ENCODE peak calls at places on chromosomes 1 and 21, in six cellular contexts. I is cardiac muscle cell, S is fibroblast of lung, X is bronchial epithelial cell, B is ovary, G is kidney epithelial cell. L is an unnamed sample. For H3K27me3, the result is how much of the 10 kb centered on the place peaks cover.

GRCh38 chr1:199612976-199613774 is 414.3 kb upstream of the NR5A2 start:
- DNase-seq in I (peak), S (no peak), X (peak), B (no peak), G (peak), L (no peak)

GRCh38 chr1:116066868-116067563 is 44.2 kb upstream of the MAB21L3 start:
- DNase-seq in I (peak), S (peak), X (peak), B (no peak), G (no peak), L (peak)

GRCh38 chr1:31054349-31054748 is 11.2 kb downstream of the PUM1 start:
- DNase-seq in I (peak), S (no peak), X (no peak), B (no peak), G (no peak), L (no peak)

GRCh38 chr21:35414511-35415139 is 365.5 kb upstream of the RUNX1 start:
- DNase-seq in I (no peak), S (no peak), X (no peak), B (no peak), G (no peak), L (no peak)

GRCh38 chr1:50976111-50976889 is 6.3 kb downstream of the CDKN2C start:
- DNase-seq in I (no peak), S (peak), X (no peak), B (no peak), G (no peak), L (no peak)

GRCh38 chr1:232045571-232045970 is 419.0 kb downstream of the DISC1 start:
- DNase-seq in I (no peak), S (no peak), X (peak), B (no peak), G (no peak), L (no peak)

GRCh38 chr1:99680258-99680657 is 34.3 kb downstream of the PALMD start:
- DNase-seq in I (peak), S (peak), X (peak), B (no peak), G (no peak), L (no peak)

GRCh38 chr1:215071078-215071477 is 11.5 kb upstream of the KCNK2 start:
- DNase-seq in I (no peak), S (no peak), X (no peak), B (no peak), G (no peak), L (no peak)

GRCh38 chr1:21919520-21919919 is 17.6 kb downstream of the HSPG2 start:
- DNase-seq in I (peak), S (peak), X (peak), B (no peak), G (no peak), L (peak)

GRCh38 chr1:227058321-227058751 is 118.2 kb downstream of the COQ8A start:
- DNase-seq in I (peak), S (peak), X (peak), B (no peak), G (peak), L (no peak)

GRCh38 chr1:116987256-116987555 is 14.4 kb upstream of the CD101 start:
- DNase-seq in I (no peak), S (no peak), X (no peak), B (no peak), G (no peak), L (no peak)

GRCh38 chr1:16119504-16119903 is 36.4 kb downstream of the EPHA2 start:
- DNase-seq in I (no peak), S (no peak), X (no peak), B (no peak), G (no peak), L (no peak)

GRCh38 chr1:110155878-110156522 is 5.7 kb downstream of the SLC6A17 start:
- DNase-seq in I (peak), S (peak), X (peak), B (peak), G (no peak), L (no peak)

GRCh38 chr1:42424201-42424600 is 31.6 kb downstream of the ZMYND12 start:
- DNase-seq in I (peak), S (peak), X (no peak), B (no peak), G (no peak), L (no peak)

GRCh38 chr21:41673071-41673470 is 93.8 kb downstream of the RIPK4 start:
- DNase-seq in I (no peak), S (no peak), X (no peak), B (no peak), G (no peak), L (no peak)

GRCh38 chr1:216722841-216723240 is 388 bp downstream of the ESRRG start:
- DNase-seq in I (no peak), S (no peak), X (no peak), B (no peak), G (no peak), L (no peak)

GRCh38 chr1:56095924-56096655 is 483.3 kb downstream of the PLPP3 start:
- DNase-seq in I (peak), S (peak), X (no peak), B (no peak), G (no peak), L (peak)

GRCh38 chr1:174976436-174977107 is 23.2 kb upstream of the CACYBP start:
- DNase-seq in I (peak), S (peak), X (peak), B (no peak), G (no peak), L (no peak)

GRCh38 chr1:76038306-76039004 is 36.1 kb upstream of the ST6GALNAC3 start:
- DNase-seq in I (peak), S (no peak), X (no peak), B (no peak), G (no peak), L (no peak)

GRCh38 chr1:220565670-220566069 is 37.7 kb downstream of the MARK1 start:
- DNase-seq in I (no peak), S (no peak), X (no peak), B (no peak), G (no peak), L (no peak)

GRCh38 chr1:31977361-31978131 is 36.1 kb upstream of the KHDRBS1 start:
- DNase-seq in I (peak), S (peak), X (peak), B (no peak), G (no peak), L (peak)

GRCh38 chr1:72891976-72892375 is 609.6 kb upstream of the NEGR1 start:
- DNase-seq in I (no peak), S (peak), X (peak), B (no peak), G (no peak), L (no peak)

GRCh38 chr1:238549135-238549534 is 658.4 kb upstream of the ZP4 start:
- DNase-seq in I (no peak), S (no peak), X (no peak), B (no peak), G (no peak), L (no peak)

GRCh38 chr1:202890392-202890791 is 1.4 kb upstream of the RABIF start:
- DNase-seq in I (no peak), S (no peak), X (no peak), B (no peak), G (no peak), L (peak)

GRCh38 chr1:44723064-44723463 is 7.9 kb downstream of the RNU5D-1 start:
- DNase-seq in I (no peak), S (no peak), X (no peak), B (no peak), G (no peak), L (no peak)

GRCh38 chr1:240965581-240966091 is 353.7 kb upstream of the GREM2 start:
- DNase-seq in I (no peak), S (no peak), X (no peak), B (no peak), G (no peak), L (peak)

GRCh38 chr1:246219508-246220030 is 287.5 kb downstream of the SMYD3 start:
- DNase-seq in I (peak), S (peak), X (peak), B (no peak), G (peak), L (no peak)

GRCh38 chr21:32083175-32083574 is 195.7 kb downstream of the MIS18A start:
- DNase-seq in I (peak), S (peak), X (peak), B (no peak), G (no peak), L (no peak)

GRCh38 chr1:66624412-66625060 is 90.6 kb downstream of the SGIP1 start:
- DNase-seq in I (peak), S (peak), X (peak), B (no peak), G (no peak), L (peak)

GRCh38 chr1:28056129-28056925 is 32.1 kb downstream of the EYA3 start:
- DNase-seq in I (no peak), S (no peak), X (peak), B (no peak), G (peak), L (no peak)

GRCh38 chr1:161954050-161954449 is 69.6 kb downstream of the OLFML2B start:
- DNase-seq in I (no peak), S (no peak), X (no peak), B (no peak), G (no peak), L (no peak)
- TF ChIP-seq CTCF in I (no peak), S (no peak), X (no peak), B (no peak), G (no peak), L (no peak)

GRCh38 chr1:20373286-20373685 is 82.6 kb downstream of the VWA5B1 start:
- DNase-seq in I (no peak), S (no peak), X (no peak), B (no peak), G (no peak), L (no peak)
- H3K27me3 ChIP-seq in I (half or more), S (under half), X (under half), B (under half), G (under half), L (under half)

DNA sequence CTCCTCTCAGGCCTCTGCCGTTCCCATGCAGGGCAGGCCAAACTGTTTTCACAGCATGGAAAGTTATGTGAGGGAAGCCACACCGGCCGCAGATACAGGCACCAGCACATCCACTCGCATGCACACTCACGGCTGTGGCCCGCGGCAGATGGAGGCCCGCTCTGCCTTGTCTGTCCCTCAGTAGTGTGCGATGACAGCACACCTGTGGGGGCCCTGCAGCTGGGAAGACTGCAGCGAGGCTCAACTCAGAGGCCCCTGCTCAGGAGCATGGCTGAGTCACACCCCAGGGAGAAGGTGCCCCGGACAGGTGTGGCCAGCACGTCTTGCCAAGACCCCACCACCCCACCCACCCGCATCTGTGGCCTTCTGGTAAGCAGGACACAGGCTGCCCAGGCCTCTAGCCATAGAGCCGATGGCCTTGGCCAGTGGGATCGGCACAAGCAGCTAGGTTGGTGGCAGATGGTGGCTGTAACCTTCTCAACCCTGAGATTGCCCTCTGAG is 1.3 kb upstream of the UBE2J2 start:
- DNase-seq in I (no peak), S (no peak), X (no peak), B (no peak), G (no peak), L (no peak)
- TF ChIP-seq CTCF in I (no peak), S (no peak), X (no peak), B (no peak), G (no peak), L (no peak)

DNA sequence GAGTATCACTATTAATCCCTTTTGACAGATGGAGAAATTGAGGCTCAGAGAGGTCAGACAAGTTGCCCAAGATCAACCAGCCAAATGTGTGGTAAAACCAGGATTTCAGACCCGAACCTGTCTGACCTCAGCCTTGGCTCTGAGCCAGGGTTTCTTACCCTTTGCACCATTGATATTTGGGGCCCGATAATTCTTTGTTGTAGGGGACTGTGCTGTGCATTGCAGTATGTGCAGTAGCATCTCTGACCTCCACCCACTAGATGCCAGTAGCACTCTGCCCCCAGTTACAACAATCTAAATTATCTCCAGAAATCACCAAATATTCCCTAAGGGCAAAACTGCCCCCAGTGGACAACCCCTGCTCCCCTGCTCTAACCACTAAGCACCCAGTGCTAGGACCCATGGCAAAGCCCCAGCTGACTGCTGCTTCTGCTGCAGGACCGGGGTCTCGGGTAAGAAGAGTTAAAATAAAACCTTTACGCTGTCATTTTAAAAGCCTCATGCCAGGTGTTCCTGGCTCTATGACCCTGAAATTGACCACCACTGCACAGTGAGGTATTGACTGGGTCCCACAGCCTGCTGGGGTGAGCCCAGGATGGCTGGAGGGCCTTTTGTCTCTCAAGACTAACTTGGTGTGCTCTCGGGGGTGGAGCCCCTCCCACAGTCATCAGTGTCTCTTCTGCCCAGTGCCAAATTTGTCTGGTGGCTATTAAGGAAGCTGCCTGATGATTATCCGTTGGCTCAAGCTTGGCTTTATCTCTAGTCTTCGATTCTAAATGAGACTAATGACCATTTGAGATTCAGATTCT is 5.6 kb upstream of the MAN1C1 start:
- DNase-seq in I (peak), S (peak), X (no peak), B (no peak), G (no peak), L (no peak)
- H3K27me3 ChIP-seq in I (under half), S (under half), X (under half), B (under half), G (under half), L (under half)

DNA sequence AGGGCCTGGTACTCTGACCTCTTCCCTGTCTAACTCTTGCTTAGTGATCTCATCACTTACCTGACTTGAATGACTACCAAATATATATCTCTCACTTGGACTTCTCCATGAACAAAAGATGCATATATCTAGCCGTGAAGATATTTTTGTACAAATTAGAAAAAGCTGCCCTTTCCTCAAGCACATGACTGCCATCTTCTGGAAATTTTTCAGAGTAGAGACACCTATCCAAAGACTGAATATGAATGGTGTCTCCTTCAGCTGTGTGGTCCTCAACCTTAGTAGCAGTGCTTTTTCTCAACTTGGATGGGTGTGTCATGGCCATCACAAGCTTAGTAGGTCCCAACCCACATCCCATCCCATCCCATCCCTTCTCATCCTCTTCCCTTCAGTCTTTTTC is 142.3 kb downstream of the DNM3 start:
- DNase-seq in I (peak), S (peak), X (peak), B (no peak), G (no peak), L (no peak)
- TF ChIP-seq CTCF in I (peak), S (peak), X (peak), B (no peak), G (peak), L (peak)

GRCh38 chr1:201291917-201292316 is 8.6 kb downstream of the PKP1 start:
- DNase-seq in I (no peak), S (no peak), X (no peak), B (no peak), G (no peak), L (no peak)
- H3K27me3 ChIP-seq in I (under half), S (under half), X (under half), B (under half), G (under half), L (under half)

GRCh38 chr1:196148367-196148970 is 459.8 kb downstream of the KCNT2 start:
- DNase-seq in I (peak), S (peak), X (peak), B (no peak), G (no peak), L (peak)
- TF ChIP-seq CTCF in I (peak), S (peak), X (peak), B (peak), G (peak), L (peak)

DNA sequence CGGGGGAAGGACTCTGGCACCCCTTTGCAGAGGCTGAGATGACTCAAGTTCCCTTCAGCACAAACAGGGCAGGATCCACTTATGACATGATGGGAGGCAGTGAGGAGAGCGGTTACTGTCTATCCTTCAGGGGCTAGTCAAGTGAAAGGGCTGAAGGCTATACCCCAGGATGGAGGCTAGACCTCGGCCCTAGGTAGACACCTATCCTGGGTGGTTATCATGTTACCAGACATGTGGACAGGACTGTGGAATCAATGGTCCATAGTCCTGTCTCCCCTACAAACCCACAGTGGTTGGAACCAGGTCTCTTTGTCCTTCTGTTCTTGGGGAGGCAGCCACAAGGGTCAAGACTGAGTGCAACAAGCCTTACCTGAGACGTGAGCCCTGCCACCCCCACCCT is 19.8 kb downstream of the DMBX1 start:
- DNase-seq in I (no peak), S (no peak), X (no peak), B (no peak), G (no peak), L (no peak)
- H3K27me3 ChIP-seq in I (under half), S (under half), X (under half), B (under half), G (under half), L (under half)

DNA sequence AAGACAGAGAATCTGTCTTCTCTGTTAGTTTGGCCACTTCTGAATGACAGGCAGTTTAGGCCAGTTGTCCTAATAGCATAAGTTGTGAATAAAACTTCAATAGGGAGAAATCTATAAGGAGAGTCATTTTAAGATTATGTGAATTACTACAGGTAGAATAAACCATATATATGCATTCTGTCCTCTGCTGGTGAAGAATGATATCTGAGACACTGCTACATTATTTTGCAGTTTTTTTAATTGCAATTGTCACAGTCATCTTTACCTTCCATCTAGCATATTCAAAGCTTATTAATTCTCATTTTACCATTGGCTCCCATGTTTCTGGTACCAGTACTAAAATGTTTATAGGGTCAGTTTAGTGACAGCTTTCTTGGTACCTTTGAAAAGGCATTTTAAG is 519.6 kb upstream of the DEPDC1 start:
- DNase-seq in I (no peak), S (no peak), X (no peak), B (no peak), G (no peak), L (no peak)
- TF ChIP-seq CTCF in I (no peak), S (no peak), X (no peak), B (no peak), G (peak), L (no peak)

GRCh38 chr1:180221461-180221860 is 8.6 kb upstream of the LHX4 start:
- DNase-seq in I (peak), S (no peak), X (no peak), B (no peak), G (no peak), L (peak)
- H3K27me3 ChIP-seq in I (half or more), S (under half), X (under half), B (under half), G (under half), L (under half)